ENCODE peak calls at places on chromosomes 2 and 18, in eight cellular contexts. D is HFF-Myc, J is H54, Q is transverse colon, P is HCT116, V is T-helper 9 cell, F is DND-41, O is nucleus accumbens. G is an unnamed sample.

GRCh38 chr2:140144611-140145010 is 1364.4 kb upstream of the NXPH2 start:
- DNase-seq in D (no peak), J (no peak), Q (no peak), P (no peak), V (no peak), F (no peak), O (no peak), G (no peak)

GRCh38 chr18:13597068-13597467 is 129.3 kb downstream of the FAM210A start:
- DNase-seq in D (no peak), J (no peak), Q (no peak), P (no peak), V (no peak), F (no peak), O (no peak), G (no peak)

GRCh38 chr18:49754866-49755265 is 58.5 kb downstream of the ACAA2 start:
- DNase-seq in D (no peak), J (no peak), Q (no peak), P (no peak), V (no peak), F (no peak), O (no peak), G (no peak)

GRCh38 chr2:235850771-235851551 is 317.2 kb downstream of the GBX2 start:
- DNase-seq in D (no peak), J (no peak), Q (no peak), P (no peak), V (no peak), F (no peak), O (no peak), G (no peak)

GRCh38 chr2:216283038-216283900 is 89.0 kb downstream of the MARCHF4 start:
- DNase-seq in D (no peak), J (peak; percentile 19), Q (no peak), P (peak; percentile 50), V (no peak), F (peak; percentile 42), O (no peak), G (peak; percentile 8)

GRCh38 chr18:76524900-76525698 is 30.1 kb upstream of the ZNF516 start:
- DNase-seq in D (peak; percentile 69), J (no peak), Q (peak; percentile 13), P (no peak), V (no peak), F (no peak), O (no peak), G (no peak)

GRCh38 chr2:112680666-112681101 is 34.9 kb downstream of the SLC20A1 start:
- DNase-seq in D (no peak), J (no peak), Q (no peak), P (no peak), V (no peak), F (no peak), O (no peak), G (no peak)

GRCh38 chr2:94982661-94983060 is 42.8 kb upstream of the MAL start:
- DNase-seq in D (no peak), J (peak; percentile 68), Q (no peak), P (no peak), V (no peak), F (no peak), O (no peak), G (no peak)

GRCh38 chr18:31171159-31171839 is 8.6 kb upstream of the DSC1 start:
- DNase-seq in D (no peak), J (no peak), Q (no peak), P (no peak), V (no peak), F (no peak), O (no peak), G (no peak)

GRCh38 chr2:28102455-28102874 is 211.9 kb downstream of the BABAM2 start:
- DNase-seq in D (peak; percentile 85), J (peak; percentile 29), Q (no peak), P (no peak), V (no peak), F (peak; percentile 33), O (no peak), G (no peak)

GRCh38 chr2:148876190-148876588 is 1.2 kb downstream of the KIF5C start:
- DNase-seq in D (no peak), J (no peak), Q (no peak), P (no peak), V (peak; percentile 13), F (no peak), O (no peak), G (no peak)

GRCh38 chr2:80706541-80706940 is 402.0 kb upstream of the LRRTM1 start:
- DNase-seq in D (no peak), J (no peak), Q (no peak), P (no peak), V (no peak), F (no peak), O (no peak), G (no peak)

GRCh38 chr2:6968319-6969100 is 51.3 kb downstream of the RNF144A start:
- DNase-seq in D (no peak), J (no peak), Q (no peak), P (no peak), V (no peak), F (no peak), O (peak; percentile 37), G (no peak)

GRCh38 chr2:222318712-222319575 is 20.1 kb upstream of the PAX3 start:
- DNase-seq in D (no peak), J (no peak), Q (no peak), P (no peak), V (no peak), F (no peak), O (no peak), G (no peak)

GRCh38 chr2:201644001-201644400 is 698 bp upstream of the TMEM237 start:
- DNase-seq in D (no peak), J (no peak), Q (no peak), P (no peak), V (no peak), F (no peak), O (no peak), G (no peak)